ENCODE peak calls at places on chromosomes 3 and 15, in ten cellular contexts. D, Q, S, J, N, X, V, Z, Y and T are unnamed samples.

GRCh38 chr3:10764314-10765051 is 51.5 kb upstream of the SLC6A11 start:
- DNase-seq in Q (no peak), Y (peak), J (no peak), V (peak), S (no peak), D (no peak), N (no peak), Z (no peak), X (no peak), T (no peak)

GRCh38 chr15:71781179-71781964 is 29.0 kb upstream of the NR2E3 start:
- DNase-seq in D (no peak), X (no peak), Y (no peak), V (no peak), S (peak), N (no peak), Z (peak), J (no peak), Q (peak), T (no peak)

GRCh38 chr15:98003976-98004375 is 43.5 kb downstream of the ARRDC4 start:
- DNase-seq in S (no peak), Q (no peak), D (no peak), X (no peak), Y (no peak), Z (no peak), J (no peak), V (no peak), N (no peak), T (no peak)

GRCh38 chr3:188345223-188345622 is 191.3 kb downstream of the LPP start:
- DNase-seq in V (no peak), S (peak), X (no peak), Y (no peak), Q (peak), J (no peak), N (peak), Z (no peak), D (no peak), T (no peak)

GRCh38 chr3:76369170-76369569 is 583.8 kb upstream of the ZNF717 start:
- DNase-seq in V (no peak), X (no peak), Q (peak), N (no peak), D (no peak), S (no peak), J (no peak), Z (no peak), Y (no peak), T (no peak)

GRCh38 chr15:90126457-90127435 is 24.5 kb upstream of the IDH2 start:
- DNase-seq in Z (no peak), V (no peak), Y (no peak), N (no peak), S (no peak), D (peak), J (no peak), X (peak), Q (no peak), T (peak)

GRCh38 chr3:50435382-50435781 is 68.1 kb downstream of the CACNA2D2 start:
- DNase-seq in S (no peak), J (no peak), X (no peak), Y (no peak), V (no peak), Q (no peak), N (no peak), D (no peak), Z (no peak), T (no peak)

GRCh38 chr15:63915209-63915887 is 81.6 kb upstream of the HERC1 start:
- DNase-seq in Y (no peak), J (no peak), V (no peak), N (no peak), X (no peak), Q (no peak), D (no peak), Z (no peak), S (no peak), T (no peak)

GRCh38 chr3:153210660-153211059 is 48.6 kb downstream of the RAP2B start:
- DNase-seq in X (no peak), Y (no peak), N (no peak), Z (no peak), J (no peak), V (no peak), Q (no peak), S (peak), D (no peak), T (no peak)

GRCh38 chr3:123559040-123559861 is 25.6 kb downstream of the HACD2 start:
- DNase-seq in V (no peak), X (no peak), Y (no peak), Q (peak), Z (no peak), J (peak), N (peak), D (no peak), S (peak), T (no peak)

GRCh38 chr3:56133423-56133822 is 334.8 kb downstream of the ERC2 start:
- DNase-seq in N (peak), X (no peak), D (no peak), S (peak), Q (peak), Y (no peak), V (no peak), J (no peak), Z (no peak), T (no peak)

GRCh38 chr3:4748701-4749378 is 230.4 kb upstream of the BHLHE40 start:
- DNase-seq in Q (no peak), S (no peak), X (no peak), N (no peak), Y (no peak), D (no peak), Z (no peak), J (no peak), V (peak), T (no peak)

GRCh38 chr3:111735912-111736311 is 123.2 kb upstream of the PHLDB2 start:
- DNase-seq in S (no peak), Q (no peak), D (no peak), J (no peak), N (no peak), V (no peak), X (no peak), Z (no peak), Y (no peak), T (no peak)

GRCh38 chr15:90046846-90047481 is 45.8 kb downstream of the ZNF710 start:
- DNase-seq in D (peak), Z (no peak), X (no peak), N (no peak), V (no peak), J (no peak), Y (no peak), S (no peak), Q (no peak), T (no peak)

GRCh38 chr15:70096975-70097336 is 761 bp downstream of the TLE3 start:
- DNase-seq in X (no peak), Y (peak), Q (no peak), V (no peak), Z (no peak), J (no peak), S (no peak), N (peak), D (no peak), T (no peak)

GRCh38 chr3:119800844-119801243 is 18.9 kb downstream of the NR1I2 start:
- DNase-seq in Q (no peak), N (no peak), V (no peak), Y (no peak), D (no peak), S (no peak), X (no peak), Z (no peak), J (no peak), T (no peak)

GRCh38 chr15:69338535-69339213 is 40.0 kb downstream of the PAQR5 start:
- DNase-seq in V (no peak), S (peak), D (no peak), N (no peak), J (no peak), Z (no peak), X (no peak), Q (no peak), Y (no peak), T (no peak)

GRCh38 chr15:92650256-92650655 is 5.3 kb downstream of the FAM174B start:
- DNase-seq in X (no peak), J (peak), N (peak), Y (no peak), S (no peak), V (peak), D (no peak), Q (peak), Z (no peak), T (no peak)

GRCh38 chr3:36918050-36918449 is 26.8 kb downstream of the TRANK1 start:
- DNase-seq in Y (no peak), Q (no peak), S (no peak), N (no peak), Z (no peak), V (no peak), X (no peak), J (no peak), D (no peak), T (no peak)

GRCh38 chr3:195441971-195442572 is 748 bp downstream of the ACAP2 start:
- DNase-seq in X (peak), S (peak), Y (peak), J (peak), V (peak), Q (peak), N (peak), D (peak), Z (peak), T (peak)

GRCh38 chr3:195441476-195441970 is 1.3 kb downstream of the ACAP2 start:
- DNase-seq in V (no peak), N (peak), Q (no peak), Y (no peak), X (no peak), S (no peak), J (no peak), D (no peak), Z (peak), T (no peak)

GRCh38 chr3:195441051-195441450 is 1.8 kb downstream of the ACAP2 start:
- DNase-seq in Q (no peak), V (no peak), X (no peak), Y (no peak), N (peak), D (no peak), S (peak), J (no peak), Z (no peak), T (no peak)

GRCh38 chr3:195443391-195443989 is 670 bp upstream of the ACAP2 start:
- DNase-seq in N (no peak), Q (no peak), D (no peak), Z (no peak), V (no peak), Y (peak), X (no peak), S (no peak), J (peak), T (no peak)

DNA sequence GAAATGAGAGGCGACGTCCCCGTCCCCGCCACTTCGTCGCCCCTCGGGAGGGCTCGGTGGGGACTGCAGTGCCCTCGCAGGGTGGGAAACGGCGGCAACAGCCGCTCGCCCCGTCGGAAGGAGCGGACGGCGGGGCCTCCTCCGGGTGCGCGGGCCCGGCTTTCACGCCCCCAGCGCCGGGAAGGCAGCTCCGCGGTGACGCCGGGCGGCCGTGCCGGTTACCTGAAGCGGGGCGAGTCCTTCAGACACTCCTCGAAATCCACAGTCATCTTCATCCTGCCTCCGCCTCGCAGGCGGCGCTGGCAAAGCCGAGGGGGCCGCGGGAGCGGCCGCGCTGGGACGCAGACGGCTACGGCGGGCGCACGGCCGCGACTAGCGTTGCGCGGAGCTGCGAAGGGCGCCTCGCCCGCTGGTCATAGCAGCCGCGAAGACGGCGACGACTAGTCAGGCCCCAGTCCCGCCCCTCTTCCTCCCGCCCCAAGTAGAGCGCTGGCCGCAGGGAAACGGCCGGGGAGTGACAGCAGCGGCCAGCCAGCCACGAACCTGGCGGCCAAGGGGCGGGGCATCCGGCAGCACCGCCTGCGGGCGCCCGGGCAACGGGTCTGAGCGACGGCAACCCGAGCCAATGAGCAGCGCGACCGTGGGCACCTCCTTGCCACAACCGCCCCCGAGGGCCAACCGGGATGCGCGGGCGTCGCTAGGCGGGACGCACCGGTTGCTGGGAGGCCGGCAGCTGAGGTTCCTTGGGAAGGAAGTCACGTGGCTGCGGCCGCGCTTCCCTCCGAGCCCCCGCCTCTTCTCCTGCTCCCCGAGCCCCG is at the start of gene ACAP2:
- DNase-seq in N (peak), V (peak), Q (peak), D (peak), X (peak), J (peak), S (peak), Y (peak), Z (peak), T (peak)
- TF ChIP-seq CTCF in N (no peak), V (no peak), Q (no peak), D (no peak), X (no peak), J (no peak), S (no peak), Y (no peak), Z (no peak), T (no peak)

DNA sequence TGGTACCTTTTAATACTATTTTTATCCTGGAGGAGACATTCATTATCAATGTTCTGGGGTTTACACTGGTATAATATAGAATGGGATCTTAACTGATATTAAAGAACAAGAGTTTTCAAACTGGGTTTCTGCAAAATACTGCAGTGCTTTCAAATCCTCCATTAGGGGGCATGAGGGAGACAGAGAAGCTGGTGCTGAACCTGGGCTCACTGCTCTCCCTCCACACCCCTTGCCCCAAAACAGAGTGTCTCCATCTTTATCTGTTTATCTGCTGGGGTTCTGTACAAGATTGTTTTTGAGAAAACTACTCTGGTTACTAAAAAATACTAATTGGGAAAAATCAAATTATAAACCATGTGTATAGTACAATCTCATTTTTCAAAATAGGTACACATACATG is 41.7 kb downstream of the CADPS start:
- DNase-seq in D (no peak), X (no peak), V (no peak), Q (no peak), Z (no peak), Y (no peak), N (no peak), J (no peak), S (peak), T (no peak)
- TF ChIP-seq CTCF in D (no peak), X (peak), V (no peak), Q (peak), Z (no peak), Y (peak), N (peak), J (no peak), S (peak), T (peak)

GRCh38 chr3:61562810-61563613 is 1.6 kb downstream of the PTPRG start:
- DNase-seq in D (peak), V (peak), J (peak), Q (no peak), N (peak), S (no peak), Y (peak), Z (peak), X (peak), T (peak)

GRCh38 chr3:61565569-61565968 is 4.2 kb downstream of the PTPRG start:
- DNase-seq in J (no peak), X (no peak), Z (no peak), V (no peak), Q (no peak), S (peak), Y (no peak), D (no peak), N (no peak), T (no peak)

GRCh38 chr3:61563614-61564404 is 2.4 kb downstream of the PTPRG start:
- DNase-seq in Y (peak), S (no peak), J (no peak), D (no peak), Q (no peak), Z (no peak), V (no peak), N (peak), X (peak), T (no peak)

GRCh38 chr3:61562042-61562809 is 855 bp downstream of the PTPRG start:
- DNase-seq in Z (no peak), V (no peak), N (peak), J (no peak), X (peak), D (peak), S (no peak), Y (peak), Q (no peak), T (peak)

GRCh38 chr3:61564405-61565059 is 3.2 kb downstream of the PTPRG start:
- DNase-seq in Y (peak), N (peak), J (peak), V (peak), D (peak), Z (peak), Q (peak), X (peak), S (peak), T (peak)
- TF ChIP-seq CTCF in Y (peak), N (peak), J (peak), V (peak), D (peak), Z (peak), Q (peak), X (peak), S (peak), T (peak)

GRCh38 chr3:43468141-43468540 is 153.7 kb downstream of the ANO10 start:
- DNase-seq in Q (peak), Y (no peak), S (no peak), D (no peak), Z (no peak), X (no peak), J (no peak), V (no peak), N (peak), T (no peak)

DNA sequence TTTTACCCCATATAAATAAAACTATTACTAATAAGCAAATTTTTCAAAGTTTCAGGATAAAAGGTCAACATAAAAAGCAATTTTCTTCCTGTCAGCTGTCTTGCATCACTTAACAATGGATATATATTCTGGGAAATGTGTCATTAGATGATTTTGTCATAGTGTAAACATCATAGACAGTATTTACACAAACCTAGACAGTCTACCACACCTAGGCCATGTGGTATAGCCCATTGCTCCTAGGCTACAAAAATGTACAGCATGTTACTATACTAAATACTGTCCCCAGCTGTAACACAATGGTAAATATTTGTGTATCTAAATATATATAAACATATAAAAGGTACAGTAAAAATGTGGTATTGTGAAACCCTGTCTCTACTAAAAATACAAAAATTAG is 156.7 kb downstream of the ANO10 start:
- DNase-seq in Q (no peak), S (no peak), N (no peak), Z (no peak), V (no peak), X (no peak), J (no peak), Y (no peak), D (no peak), T (no peak)
- TF ChIP-seq CTCF in Q (no peak), S (no peak), N (no peak), Z (no peak), V (no peak), X (no peak), J (no peak), Y (no peak), D (no peak), T (no peak)

GRCh38 chr3:193085655-193086054 is 155.4 kb upstream of the PLAAT1 start:
- DNase-seq in J (no peak), X (no peak), N (no peak), Z (no peak), Y (no peak), Q (no peak), D (no peak), S (no peak), V (no peak), T (no peak)
- TF ChIP-seq CTCF in J (no peak), X (no peak), N (no peak), Z (no peak), Y (no peak), Q (no peak), D (no peak), S (no peak), V (no peak), T (no peak)